ENCODE peak calls at places on chromosomes 7 and 10, in five cellular contexts. One of them, this sample, is unnamed.

GRCh38 chr10:129123428-129123827 is 343.6 kb upstream of the MGMT start:
- DNase-seq in KBM-7: no peak
- DNase-seq in aorta: no peak
- DNase-seq in cerebellar cortex: no peak
- DNase-seq in left cardiac atrium: no peak
- DNase-seq in this sample: no peak

GRCh38 chr10:118407026-118407425 is 64.9 kb upstream of the FAM204A start:
- DNase-seq in KBM-7: no peak
- DNase-seq in aorta: no peak
- DNase-seq in cerebellar cortex: no peak
- DNase-seq in left cardiac atrium: no peak
- DNase-seq in this sample: peak

GRCh38 chr7:116571037-116571436 is 46.2 kb downstream of the CAV1 start:
- DNase-seq in KBM-7: no peak
- DNase-seq in aorta: no peak
- DNase-seq in cerebellar cortex: no peak
- DNase-seq in left cardiac atrium: no peak
- DNase-seq in this sample: no peak

GRCh38 chr7:124152859-124153692 is 120.2 kb upstream of the TMEM229A start:
- DNase-seq in KBM-7: peak
- DNase-seq in aorta: no peak
- DNase-seq in cerebellar cortex: peak
- DNase-seq in left cardiac atrium: no peak
- DNase-seq in this sample: peak

GRCh38 chr10:101007915-101008822 is 8.6 kb downstream of the LZTS2 start:
- DNase-seq in KBM-7: no peak
- DNase-seq in aorta: peak
- DNase-seq in cerebellar cortex: no peak
- DNase-seq in left cardiac atrium: no peak
- DNase-seq in this sample: no peak

GRCh38 chr10:100183482-100183881 is 2.3 kb downstream of the ERLIN1 start:
- DNase-seq in KBM-7: peak
- DNase-seq in aorta: no peak
- DNase-seq in cerebellar cortex: no peak
- DNase-seq in left cardiac atrium: no peak
- DNase-seq in this sample: no peak

GRCh38 chr7:116740758-116741462 is 68.9 kb downstream of the MET start:
- DNase-seq in KBM-7: no peak
- DNase-seq in aorta: no peak
- DNase-seq in cerebellar cortex: no peak
- DNase-seq in left cardiac atrium: no peak
- DNase-seq in this sample: no peak

GRCh38 chr10:31912898-31913847 is 15.5 kb downstream of the ARHGAP12 start:
- DNase-seq in KBM-7: no peak
- DNase-seq in aorta: no peak
- DNase-seq in cerebellar cortex: peak
- DNase-seq in left cardiac atrium: peak
- DNase-seq in this sample: no peak

GRCh38 chr7:2717293-2717904 is 29.4 kb downstream of the AMZ1 start:
- DNase-seq in KBM-7: peak
- DNase-seq in aorta: no peak
- DNase-seq in cerebellar cortex: no peak
- DNase-seq in left cardiac atrium: peak
- DNase-seq in this sample: no peak

GRCh38 chr7:54967384-54967783 is 51.4 kb upstream of the EGFR start:
- DNase-seq in KBM-7: no peak
- DNase-seq in aorta: no peak
- DNase-seq in cerebellar cortex: no peak
- DNase-seq in left cardiac atrium: no peak
- DNase-seq in this sample: peak

GRCh38 chr10:15579605-15580004 is 140.1 kb downstream of the ITGA8 start:
- DNase-seq in KBM-7: no peak
- DNase-seq in aorta: no peak
- DNase-seq in cerebellar cortex: no peak
- DNase-seq in left cardiac atrium: no peak
- DNase-seq in this sample: no peak

GRCh38 chr10:133454204-133454893 is 604 bp downstream of the SCART1 start:
- DNase-seq in KBM-7: no peak
- DNase-seq in aorta: no peak
- DNase-seq in cerebellar cortex: no peak
- DNase-seq in left cardiac atrium: no peak
- DNase-seq in this sample: no peak

GRCh38 chr10:18406136-18406535 is 245.3 kb downstream of the NSUN6 start:
- DNase-seq in KBM-7: peak
- DNase-seq in aorta: no peak
- DNase-seq in cerebellar cortex: no peak
- DNase-seq in left cardiac atrium: no peak
- DNase-seq in this sample: peak

GRCh38 chr10:58239561-58240169 is 28.0 kb downstream of the IPMK start:
- DNase-seq in KBM-7: no peak
- DNase-seq in aorta: no peak
- DNase-seq in cerebellar cortex: no peak
- DNase-seq in left cardiac atrium: no peak
- DNase-seq in this sample: peak

GRCh38 chr10:14543048-14543903 is 212.6 kb upstream of the FRMD4A start:
- DNase-seq in KBM-7: peak
- DNase-seq in aorta: no peak
- DNase-seq in cerebellar cortex: peak
- DNase-seq in left cardiac atrium: peak
- DNase-seq in this sample: peak

GRCh38 chr7:19442016-19442785 is 266.6 kb downstream of the POLR1F start:
- DNase-seq in KBM-7: peak
- DNase-seq in aorta: no peak
- DNase-seq in cerebellar cortex: peak
- DNase-seq in left cardiac atrium: no peak
- DNase-seq in this sample: peak

GRCh38 chr7:159020987-159021386 is 123.7 kb downstream of the VIPR2 start:
- DNase-seq in KBM-7: no peak
- DNase-seq in aorta: no peak
- DNase-seq in cerebellar cortex: peak
- DNase-seq in left cardiac atrium: no peak
- DNase-seq in this sample: peak